ENCODE peak calls at places on chromosomes 12 and 14, in four cellular contexts. One of them, this sample, is unnamed.

GRCh38 chr14:32939254-32940065 is 781 bp downstream of the NPAS3 start:
- DNase-seq in pons: peak; percentile 75
- DNase-seq in astrocyte of the cerebellum: peak; percentile 45
- DNase-seq in glomerular endothelial cell: no peak
- DNase-seq in this sample: peak; percentile 88

GRCh38 chr14:64095620-64096019 is 198.6 kb downstream of the ESR2 start:
- DNase-seq in glomerular endothelial cell: no peak
- DNase-seq in astrocyte of the cerebellum: no peak
- DNase-seq in pons: no peak
- DNase-seq in this sample: no peak

GRCh38 chr14:56144176-56144575 is 26.0 kb downstream of the PELI2 start:
- DNase-seq in astrocyte of the cerebellum: no peak
- DNase-seq in pons: no peak
- DNase-seq in glomerular endothelial cell: no peak
- DNase-seq in this sample: no peak

GRCh38 chr14:71574976-71575375 is 357.3 kb upstream of the RGS6 start:
- DNase-seq in glomerular endothelial cell: peak; percentile 37
- DNase-seq in astrocyte of the cerebellum: peak; percentile 71
- DNase-seq in pons: no peak
- DNase-seq in this sample: no peak

GRCh38 chr12:54035561-54036377 is 2.9 kb downstream of the HOXC5 start:
- DNase-seq in astrocyte of the cerebellum: no peak
- DNase-seq in pons: no peak
- DNase-seq in glomerular endothelial cell: no peak
- DNase-seq in this sample: no peak

GRCh38 chr14:99158646-99159165 is 113.3 kb downstream of the BCL11B start:
- DNase-seq in astrocyte of the cerebellum: no peak
- DNase-seq in glomerular endothelial cell: no peak
- DNase-seq in pons: no peak
- DNase-seq in this sample: no peak

GRCh38 chr14:69614592-69614991 is 3.2 kb downstream of the SUSD6 start:
- DNase-seq in glomerular endothelial cell: no peak
- DNase-seq in astrocyte of the cerebellum: no peak
- DNase-seq in pons: peak; percentile 88
- DNase-seq in this sample: no peak

GRCh38 chr12:5904441-5904840 is 40.6 kb downstream of the ANO2 start:
- DNase-seq in pons: no peak
- DNase-seq in astrocyte of the cerebellum: no peak
- DNase-seq in glomerular endothelial cell: no peak
- DNase-seq in this sample: no peak

GRCh38 chr12:269216-269615 is 6.6 kb upstream of the SLC6A13 start:
- DNase-seq in glomerular endothelial cell: no peak
- DNase-seq in astrocyte of the cerebellum: peak; percentile 2
- DNase-seq in pons: peak; percentile 22
- DNase-seq in this sample: no peak

GRCh38 chr14:61019537-61019936 is 38.5 kb downstream of the SLC38A6 start:
- DNase-seq in pons: no peak
- DNase-seq in glomerular endothelial cell: no peak
- DNase-seq in astrocyte of the cerebellum: no peak
- DNase-seq in this sample: no peak

GRCh38 chr14:22071001-22071400 is 397.4 kb upstream of the OR4E1 start:
- DNase-seq in pons: no peak
- DNase-seq in astrocyte of the cerebellum: no peak
- DNase-seq in glomerular endothelial cell: no peak
- DNase-seq in this sample: no peak

GRCh38 chr12:53585726-53586125 is 40.5 kb downstream of the ATF7 start:
- DNase-seq in glomerular endothelial cell: no peak
- DNase-seq in astrocyte of the cerebellum: no peak
- DNase-seq in pons: no peak
- DNase-seq in this sample: no peak

GRCh38 chr12:124422570-124423523 is 128.0 kb downstream of the RFLNA start:
- DNase-seq in astrocyte of the cerebellum: peak; percentile 86
- DNase-seq in glomerular endothelial cell: peak; percentile 48
- DNase-seq in pons: peak; percentile 79
- DNase-seq in this sample: peak; percentile 96

GRCh38 chr12:130540376-130540775 is 175.7 kb downstream of the RIMBP2 start:
- DNase-seq in glomerular endothelial cell: no peak
- DNase-seq in pons: no peak
- DNase-seq in astrocyte of the cerebellum: no peak
- DNase-seq in this sample: no peak

GRCh38 chr12:120150919-120151525 is 34.5 kb upstream of the RAB35 start:
- DNase-seq in pons: no peak
- DNase-seq in glomerular endothelial cell: no peak
- DNase-seq in astrocyte of the cerebellum: no peak
- DNase-seq in this sample: no peak

GRCh38 chr12:94205738-94206310 is 57.4 kb downstream of the PLXNC1 start:
- DNase-seq in pons: no peak
- DNase-seq in glomerular endothelial cell: no peak
- DNase-seq in astrocyte of the cerebellum: no peak
- DNase-seq in this sample: no peak

GRCh38 chr12:67367843-67368242 is 98.7 kb downstream of the CAND1 start:
- DNase-seq in pons: no peak
- DNase-seq in glomerular endothelial cell: no peak
- DNase-seq in astrocyte of the cerebellum: no peak
- DNase-seq in this sample: no peak

GRCh38 chr12:1456885-1457284 is 137.5 kb downstream of the FBXL14 start:
- DNase-seq in astrocyte of the cerebellum: no peak
- DNase-seq in pons: no peak
- DNase-seq in glomerular endothelial cell: no peak
- DNase-seq in this sample: no peak

This sample was measured in sciatic nerve.